ENCODE peak calls at places on chromosomes 2 and 18, in five cellular contexts. One of them, this sample, is unnamed.

GRCh38 chr2:97713296-97714083 is at the start of gene ZAP70:
- DNase-seq in fibroblast of the aortic adventitia: no peak
- DNase-seq in H7: peak
- DNase-seq in GM23248: no peak
- DNase-seq in hepatocyte: no peak
- DNase-seq in this sample: no peak

GRCh38 chr2:43539991-43540860 is 55.6 kb downstream of the THADA start:
- DNase-seq in GM23248: peak
- DNase-seq in H7: no peak
- DNase-seq in hepatocyte: peak
- DNase-seq in fibroblast of the aortic adventitia: peak
- DNase-seq in this sample: peak

GRCh38 chr2:175855794-175856453 is 146.1 kb downstream of the LNPK start:
- DNase-seq in hepatocyte: no peak
- DNase-seq in GM23248: peak
- DNase-seq in fibroblast of the aortic adventitia: peak
- DNase-seq in H7: no peak
- DNase-seq in this sample: peak

GRCh38 chr2:203824057-203824456 is 43.5 kb upstream of the CTLA4 start:
- DNase-seq in hepatocyte: no peak
- DNase-seq in GM23248: no peak
- DNase-seq in fibroblast of the aortic adventitia: no peak
- DNase-seq in H7: no peak
- DNase-seq in this sample: no peak

GRCh38 chr2:120842456-120843439 is 107.1 kb downstream of the GLI2 start:
- DNase-seq in fibroblast of the aortic adventitia: no peak
- DNase-seq in H7: no peak
- DNase-seq in hepatocyte: no peak
- DNase-seq in GM23248: peak
- DNase-seq in this sample: peak

GRCh38 chr2:132620115-132620514 is 49.9 kb downstream of the LYPD1 start:
- DNase-seq in fibroblast of the aortic adventitia: no peak
- DNase-seq in hepatocyte: no peak
- DNase-seq in H7: no peak
- DNase-seq in GM23248: peak
- DNase-seq in this sample: peak

GRCh38 chr2:20164061-20164733 is 60.7 kb downstream of the SDC1 start:
- DNase-seq in hepatocyte: no peak
- DNase-seq in GM23248: peak
- DNase-seq in fibroblast of the aortic adventitia: peak
- DNase-seq in H7: no peak
- DNase-seq in this sample: no peak

GRCh38 chr2:189685540-189686229 is 11.2 kb downstream of the ANKAR start:
- DNase-seq in fibroblast of the aortic adventitia: peak
- DNase-seq in H7: peak
- DNase-seq in hepatocyte: no peak
- DNase-seq in GM23248: peak
- DNase-seq in this sample: peak

GRCh38 chr18:58484989-58485962 is 143.6 kb downstream of the ALPK2 start:
- DNase-seq in fibroblast of the aortic adventitia: no peak
- DNase-seq in hepatocyte: peak
- DNase-seq in GM23248: no peak
- DNase-seq in H7: peak
- DNase-seq in this sample: no peak

GRCh38 chr18:48428494-48429177 is 19.5 kb upstream of the ZBTB7C start:
- DNase-seq in GM23248: no peak
- DNase-seq in hepatocyte: no peak
- DNase-seq in H7: no peak
- DNase-seq in fibroblast of the aortic adventitia: no peak
- DNase-seq in this sample: no peak

GRCh38 chr2:33496150-33496549 is 19.7 kb downstream of the RASGRP3 start:
- DNase-seq in H7: no peak
- DNase-seq in fibroblast of the aortic adventitia: peak
- DNase-seq in GM23248: peak
- DNase-seq in hepatocyte: no peak
- DNase-seq in this sample: peak

GRCh38 chr2:147789287-147789686 is 55.5 kb upstream of the ACVR2A start:
- DNase-seq in H7: no peak
- DNase-seq in fibroblast of the aortic adventitia: no peak
- DNase-seq in hepatocyte: no peak
- DNase-seq in GM23248: peak
- DNase-seq in this sample: no peak

GRCh38 chr2:85754313-85755095 is 713 bp downstream of the ATOH8 start:
- DNase-seq in fibroblast of the aortic adventitia: peak
- DNase-seq in hepatocyte: peak
- DNase-seq in GM23248: peak
- DNase-seq in H7: peak
- DNase-seq in this sample: peak

GRCh38 chr2:105860567-105860966 is 115.9 kb downstream of the NCK2 start:
- DNase-seq in GM23248: no peak
- DNase-seq in hepatocyte: no peak
- DNase-seq in fibroblast of the aortic adventitia: no peak
- DNase-seq in H7: no peak
- DNase-seq in this sample: no peak

GRCh38 chr18:69636529-69637301 is 236.0 kb downstream of the DOK6 start:
- DNase-seq in hepatocyte: no peak
- DNase-seq in GM23248: no peak
- DNase-seq in H7: peak
- DNase-seq in fibroblast of the aortic adventitia: no peak
- DNase-seq in this sample: no peak

GRCh38 chr2:29920130-29920577 is 1.2 kb downstream of the ALK start:
- DNase-seq in GM23248: peak
- DNase-seq in hepatocyte: peak
- DNase-seq in fibroblast of the aortic adventitia: peak
- DNase-seq in H7: peak
- DNase-seq in this sample: no peak

GRCh38 chr18:73923866-73924265 is 223.8 kb downstream of the FBXO15 start:
- DNase-seq in fibroblast of the aortic adventitia: no peak
- DNase-seq in H7: no peak
- DNase-seq in GM23248: peak
- DNase-seq in hepatocyte: no peak
- DNase-seq in this sample: peak

GRCh38 chr2:64562148-64562784 is 38.1 kb downstream of the AFTPH start:
- DNase-seq in fibroblast of the aortic adventitia: peak
- DNase-seq in H7: no peak
- DNase-seq in hepatocyte: no peak
- DNase-seq in GM23248: peak
- DNase-seq in this sample: peak

GRCh38 chr2:28413152-28413895 is 20.7 kb downstream of the FOSL2 start:
- DNase-seq in hepatocyte: no peak
- DNase-seq in GM23248: no peak
- DNase-seq in H7: peak
- DNase-seq in fibroblast of the aortic adventitia: no peak
- DNase-seq in this sample: peak

GRCh38 chr2:135612319-135612718 is 81.0 kb downstream of the R3HDM1 start:
- DNase-seq in H7: no peak
- DNase-seq in fibroblast of the aortic adventitia: no peak
- DNase-seq in GM23248: no peak
- DNase-seq in hepatocyte: no peak
- DNase-seq in this sample: no peak